ENCODE peak calls at places on chromosome 13, in four cellular contexts. O, X, B and H are unnamed samples.

GRCh38 chr13:100506154-100506553 is 82.4 kb downstream of the GGACT start:
- DNase-seq in O (no peak), X (no peak), B (no peak), H (no peak)

GRCh38 chr13:49063526-49063925 is 87.8 kb downstream of the FNDC3A start:
- DNase-seq in O (no peak), X (peak; percentile 81), B (no peak), H (peak; percentile 47)

GRCh38 chr13:77353980-77354379 is 27.1 kb upstream of the MYCBP2 start:
- DNase-seq in O (no peak), X (no peak), B (no peak), H (no peak)

GRCh38 chr13:36418022-36418805 is 14.1 kb upstream of the CCNA1 start:
- DNase-seq in O (no peak), X (peak; percentile 67), B (no peak), H (peak; percentile 30)

GRCh38 chr13:36814465-36814864 is 4.6 kb upstream of the RFXAP start:
- DNase-seq in O (no peak), X (peak; percentile 28), B (no peak), H (no peak)

GRCh38 chr13:41127746-41128145 is 4.9 kb downstream of the KBTBD6 start:
- DNase-seq in O (no peak), X (peak; percentile 23), B (no peak), H (peak; percentile 58)

GRCh38 chr13:107843281-107843680 is 372.1 kb downstream of the LIG4 start:
- DNase-seq in O (no peak), X (no peak), B (no peak), H (no peak)

GRCh38 chr13:23965346-23965745 is 68.0 kb upstream of the C1QTNF9B start:
- DNase-seq in O (no peak), X (no peak), B (no peak), H (no peak)

GRCh38 chr13:77583551-77583950 is 48.0 kb downstream of the SCEL start:
- DNase-seq in O (no peak), X (no peak), B (no peak), H (no peak)

GRCh38 chr13:59734393-59734792 is 429.3 kb downstream of the DIAPH3 start:
- DNase-seq in O (no peak), X (no peak), B (no peak), H (no peak)

GRCh38 chr13:46648166-46648607 is 95.2 kb downstream of the LRCH1 start:
- DNase-seq in O (no peak), X (peak; percentile 34), B (no peak), H (peak; percentile 70)

GRCh38 chr13:106132216-106132615 is 403.2 kb downstream of the EFNB2 start:
- DNase-seq in O (no peak), X (peak; percentile 77), B (no peak), H (peak; percentile 50)

GRCh38 chr13:23711355-23711754 is 141.1 kb downstream of the TNFRSF19 start:
- DNase-seq in O (no peak), X (no peak), B (no peak), H (no peak)

GRCh38 chr13:33194820-33195692 is 90.5 kb downstream of the STARD13 start:
- DNase-seq in O (no peak), X (no peak), B (no peak), H (peak; percentile 73)

GRCh38 chr13:46297338-46297737 is 85.6 kb downstream of the LRRC63 start:
- DNase-seq in O (no peak), X (no peak), B (no peak), H (no peak)

GRCh38 chr13:25679154-25679553 is 307.4 kb downstream of the ATP8A2 start:
- DNase-seq in O (no peak), X (no peak), B (no peak), H (no peak)

GRCh38 chr13:45928196-45928595 is 76.6 kb upstream of the SIAH3 start:
- DNase-seq in O (no peak), X (no peak), B (no peak), H (peak; percentile 51)

DNA sequence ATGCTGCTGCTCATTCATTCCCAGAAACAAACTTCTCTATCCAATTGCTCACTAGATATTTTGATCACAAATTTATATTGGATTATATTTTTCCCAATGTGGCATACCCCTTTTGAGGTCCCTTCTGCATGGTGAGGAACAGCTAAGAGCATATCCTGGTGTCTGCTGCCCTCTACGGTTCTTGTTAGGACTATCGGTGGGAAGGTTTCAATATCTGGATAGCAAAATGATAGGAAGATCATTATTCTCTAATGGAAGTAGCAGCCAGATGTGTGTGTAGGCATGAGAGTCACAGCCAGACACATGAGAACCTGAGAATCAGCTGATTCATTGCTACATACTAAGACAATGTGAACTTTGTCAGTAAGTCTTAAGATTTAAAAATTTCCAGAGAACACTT is 1422.4 kb upstream of the MIR17HG start:
- DNase-seq in O (no peak), X (peak; percentile 61), B (no peak), H (peak; percentile 61)
- TF ChIP-seq CTCF in O (no peak), X (peak; percentile 81), B (no peak), H (peak; percentile 44)

GRCh38 chr13:111955412-111955769 is 111.6 kb upstream of the SOX1 start:
- DNase-seq in O (peak; percentile 65), X (no peak), B (no peak), H (no peak)
- TF ChIP-seq CTCF in O (no peak), X (no peak), B (no peak), H (no peak)

GRCh38 chr13:99367663-99368448 is 60.7 kb upstream of the GPR183 start:
- DNase-seq in O (peak; percentile 40), X (no peak), B (no peak), H (no peak)
- TF ChIP-seq CTCF in O (no peak), X (no peak), B (no peak), H (no peak)

DNA sequence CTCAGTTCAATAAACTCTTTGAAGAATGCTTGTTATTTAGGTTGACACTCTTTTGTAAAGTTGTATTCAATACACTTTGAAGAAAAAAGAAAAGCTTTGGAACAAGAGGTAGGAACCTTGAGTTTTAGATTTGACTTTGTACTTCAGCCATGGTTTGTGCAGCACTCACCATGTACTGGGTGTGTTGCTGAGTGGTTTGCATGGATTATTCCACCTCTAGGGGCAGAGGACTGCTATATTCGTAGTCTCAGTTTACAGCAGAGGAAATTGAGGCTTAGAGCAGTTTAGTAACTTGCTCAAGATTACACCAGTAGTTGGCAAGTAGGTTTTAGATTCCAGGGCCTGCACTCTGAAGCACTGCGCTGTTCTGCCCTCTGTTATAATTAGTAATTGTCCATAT is 68.8 kb downstream of the DNAJC3 start:
- DNase-seq in O (no peak), X (peak; percentile 11), B (no peak), H (no peak)
- TF ChIP-seq CTCF in O (no peak), X (peak; percentile 31), B (no peak), H (no peak)

GRCh38 chr13:19985219-19985556 is 26.7 kb downstream of the ZMYM2 start:
- DNase-seq in O (no peak), X (no peak), B (no peak), H (no peak)

GRCh38 chr13:19981685-19982238 is 23.2 kb downstream of the ZMYM2 start:
- DNase-seq in O (no peak), X (no peak), B (no peak), H (no peak)

GRCh38 chr13:19982447-19983043 is 24.0 kb downstream of the ZMYM2 start:
- DNase-seq in O (no peak), X (no peak), B (no peak), H (no peak)

GRCh38 chr13:19978830-19979437 is 20.4 kb downstream of the ZMYM2 start:
- DNase-seq in O (no peak), X (no peak), B (no peak), H (no peak)

GRCh38 chr13:19984430-19985218 is 26.1 kb downstream of the ZMYM2 start:
- DNase-seq in O (no peak), X (peak; percentile 29), B (no peak), H (peak; percentile 38)
- TF ChIP-seq CTCF in O (no peak), X (peak; percentile 55), B (no peak), H (peak; percentile 60)

GRCh38 chr13:34678154-34678553 is 263.9 kb upstream of the NBEA start:
- DNase-seq in O (no peak), X (peak; percentile 75), B (no peak), H (peak; percentile 57)

DNA sequence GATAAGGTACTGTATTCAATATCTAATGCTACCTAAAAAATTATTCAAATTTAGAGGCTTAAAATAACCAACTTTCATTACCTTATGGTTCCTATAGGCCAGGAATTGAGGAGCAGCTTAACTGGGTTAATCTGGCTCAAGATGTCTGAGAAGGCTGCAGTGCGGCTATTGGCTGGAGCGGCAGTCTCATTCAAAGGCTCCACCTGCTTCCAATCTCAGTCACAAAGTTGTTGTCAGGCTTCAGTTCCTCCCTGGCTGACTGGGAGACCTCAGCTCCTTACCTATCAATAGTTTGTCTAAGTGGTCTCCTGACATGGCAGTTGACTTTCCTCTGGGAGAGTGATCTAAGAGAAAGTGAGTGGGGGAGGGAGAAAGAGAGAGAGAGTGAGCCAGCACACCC is 259.7 kb upstream of the NBEA start:
- DNase-seq in O (no peak), X (no peak), B (no peak), H (no peak)
- TF ChIP-seq CTCF in O (no peak), X (no peak), B (no peak), H (no peak)

DNA sequence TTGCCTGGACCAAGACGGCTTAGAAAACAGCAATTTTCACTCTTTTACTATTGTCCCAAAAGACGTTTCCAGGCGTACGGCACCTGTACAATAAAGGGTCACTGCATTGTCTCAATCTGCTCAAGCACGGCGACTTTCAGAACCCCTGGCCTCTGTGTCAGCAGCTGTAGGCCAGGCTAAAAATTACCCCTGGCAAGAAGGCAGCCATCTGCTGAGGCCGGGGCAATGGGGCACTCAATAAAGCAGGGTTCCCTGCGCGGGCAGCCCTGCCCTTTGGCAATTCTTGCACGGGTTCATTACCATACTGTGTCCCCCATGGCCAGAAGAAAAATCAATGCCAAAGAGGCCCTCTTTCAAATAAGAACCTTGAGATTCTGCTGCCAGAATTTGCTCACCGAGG is 52.1 kb downstream of the STK24 start:
- DNase-seq in O (no peak), X (no peak), B (no peak), H (no peak)
- TF ChIP-seq CTCF in O (no peak), X (no peak), B (no peak), H (no peak)